ENCODE peak calls at places on chromosomes 12 and 14, in nine cellular contexts. V, O, P, M, T, N, G, J and D are unnamed samples.

GRCh38 chr14:37888234-37888633 is 292.8 kb downstream of the TTC6 start:
- DNase-seq in T (no peak), G (no peak), O (no peak), P (no peak), N (no peak), J (no peak), V (no peak), M (no peak), D (no peak)

GRCh38 chr14:99572173-99572999 is 31.6 kb downstream of the CCDC85C start:
- DNase-seq in O (no peak), J (no peak), M (no peak), N (no peak), P (peak; percentile 84), T (no peak), G (no peak), V (no peak), D (no peak)

GRCh38 chr12:93135286-93136239 is 206.5 kb upstream of the EEA1 start:
- DNase-seq in O (no peak), P (no peak), M (no peak), J (no peak), V (no peak), G (no peak), T (no peak), N (peak; percentile 91), D (no peak)

GRCh38 chr12:116698131-116698495 is 39.8 kb downstream of the SPRING1 start:
- DNase-seq in M (no peak), G (no peak), T (no peak), P (no peak), N (no peak), O (no peak), J (no peak), V (no peak), D (no peak)

GRCh38 chr12:114412825-114413749 is 7.1 kb upstream of the TBX5 start:
- DNase-seq in N (no peak), M (no peak), J (no peak), V (no peak), P (no peak), O (peak; percentile 48), G (no peak), T (no peak), D (no peak)

GRCh38 chr14:77436042-77436441 is 12.7 kb upstream of the NOXRED1 start:
- DNase-seq in P (no peak), O (no peak), G (no peak), J (no peak), V (no peak), N (no peak), T (no peak), M (no peak), D (no peak)

GRCh38 chr14:98886982-98887381 is 385.0 kb downstream of the BCL11B start:
- DNase-seq in V (no peak), N (no peak), G (no peak), J (no peak), T (no peak), M (no peak), P (no peak), O (no peak), D (no peak)

GRCh38 chr12:54431911-54432814 is 13.1 kb upstream of the ITGA5 start:
- DNase-seq in O (peak; percentile 83), J (no peak), P (peak; percentile 89), V (no peak), G (no peak), N (no peak), M (peak; percentile 45), T (no peak), D (peak; percentile 51)

GRCh38 chr12:41174602-41175001 is 13.5 kb upstream of the PDZRN4 start:
- DNase-seq in N (no peak), V (no peak), T (no peak), O (no peak), J (no peak), M (no peak), P (no peak), G (no peak), D (no peak)

GRCh38 chr12:124804011-124804621 is 59.5 kb downstream of the SCARB1 start:
- DNase-seq in P (peak; percentile 85), G (no peak), V (no peak), J (peak; percentile 57), M (peak; percentile 65), O (peak; percentile 51), N (peak; percentile 63), T (no peak), D (peak; percentile 82)

GRCh38 chr14:84961637-84962036 is 568.3 kb upstream of the FLRT2 start:
- DNase-seq in G (no peak), O (no peak), T (no peak), P (no peak), N (no peak), V (no peak), M (no peak), J (no peak), D (no peak)

GRCh38 chr12:69272511-69272910 is 33.1 kb downstream of the CPSF6 start:
- DNase-seq in O (no peak), J (no peak), P (no peak), G (no peak), T (no peak), N (no peak), V (no peak), M (no peak), D (no peak)

GRCh38 chr12:42584539-42585174 is 4.9 kb downstream of the PRICKLE1 start:
- DNase-seq in J (no peak), P (no peak), T (no peak), N (no peak), V (no peak), G (no peak), O (no peak), M (no peak), D (no peak)

GRCh38 chr14:106268013-106268727 is 741.8 kb downstream of the TMEM121 start:
- DNase-seq in T (no peak), J (no peak), P (peak; percentile 17), V (no peak), O (no peak), G (no peak), M (peak; percentile 49), N (no peak), D (no peak)

GRCh38 chr14:102795060-102795925 is 18.0 kb downstream of the TRAF3 start:
- DNase-seq in T (no peak), M (peak; percentile 86), P (no peak), V (no peak), O (no peak), J (no peak), N (peak; percentile 82), G (no peak), D (peak; percentile 64)

GRCh38 chr12:52183544-52183910 is 8.3 kb downstream of the KRT80 start:
- DNase-seq in J (no peak), O (no peak), G (no peak), P (no peak), M (no peak), V (no peak), T (no peak), N (no peak), D (no peak)

GRCh38 chr12:130177615-130178014 is 15.4 kb downstream of the FZD10 start:
- DNase-seq in M (no peak), P (no peak), J (no peak), N (no peak), V (no peak), T (no peak), O (no peak), G (no peak), D (no peak)

GRCh38 chr12:80187660-80188090 is 88.3 kb downstream of the OTOGL start:
- DNase-seq in G (no peak), P (no peak), O (no peak), N (no peak), T (peak; percentile 40), V (no peak), M (no peak), J (no peak), D (no peak)

GRCh38 chr12:124625867-124626675 is 58.7 kb upstream of the NCOR2 start:
- DNase-seq in J (no peak), P (peak; percentile 71), M (peak; percentile 89), G (peak; percentile 75), N (peak; percentile 16), O (no peak), T (no peak), V (no peak), D (peak; percentile 59)

GRCh38 chr12:31736472-31736871 is 7.7 kb upstream of the AMN1 start:
- DNase-seq in G (no peak), M (no peak), N (no peak), J (no peak), T (no peak), O (no peak), P (no peak), V (no peak), D (no peak)

GRCh38 chr14:22885975-22886374 is 3.0 kb downstream of the REM2 start:
- DNase-seq in N (no peak), G (no peak), J (no peak), V (no peak), P (no peak), T (no peak), M (no peak), O (no peak), D (no peak)
- H3K4me3 ChIP-seq in N (no peak overlapping the region), G (no peak overlapping the region), J (peak overlapping the region; percentile 60), V (peak overlapping the region; percentile 78), P (no peak overlapping the region), T (peak overlapping the region; percentile 36), M (peak overlapping the region; percentile 68), O (peak overlapping the region; percentile 67), D (peak overlapping the region; percentile 74)

DNA sequence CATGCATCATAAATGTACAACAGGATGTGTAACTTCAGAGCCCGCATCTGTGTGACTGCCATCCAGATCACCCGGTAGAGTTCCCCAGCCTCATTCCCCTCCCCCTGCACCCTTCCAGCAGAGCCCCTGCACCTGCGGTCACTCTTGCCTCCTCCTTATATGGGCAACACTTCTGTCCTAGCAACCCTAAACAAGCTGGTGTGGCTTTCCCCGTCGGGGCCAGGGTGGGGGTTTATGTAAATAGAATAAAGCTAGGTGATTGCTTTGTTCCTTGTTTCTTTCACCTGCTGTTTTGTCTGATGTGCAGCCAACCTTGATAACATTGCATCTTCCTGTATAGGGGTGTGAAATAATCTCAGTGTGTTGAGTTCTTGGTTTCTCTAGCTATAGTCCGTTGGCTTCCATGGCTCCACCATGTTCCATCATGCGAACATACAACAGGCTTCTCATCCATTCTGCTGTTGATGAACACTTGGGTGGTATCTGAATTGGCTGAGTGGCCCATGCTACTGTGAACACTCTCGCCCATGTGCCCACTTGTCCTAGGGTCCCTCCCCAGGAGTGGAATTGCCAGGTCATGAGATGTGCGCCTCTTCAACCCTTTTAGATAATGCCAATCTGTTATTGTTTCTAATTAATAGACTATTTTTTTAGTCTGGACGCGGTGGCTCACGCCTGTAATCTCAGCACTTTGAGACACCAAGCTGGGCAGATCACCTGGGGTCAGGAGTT is 102.2 kb downstream of the KIF26A start:
- DNase-seq in V (no peak), P (no peak), M (peak; percentile 12), T (no peak), N (no peak), G (no peak), O (peak; percentile 42), J (no peak), D (no peak)
- TF ChIP-seq POLR2AphosphoS5 in V (no peak), P (no peak), M (no peak), T (no peak), N (no peak), G (no peak), O (no peak), J (no peak), D (no peak)

GRCh38 chr14:100669011-100669412 is 57.7 kb upstream of the DLK1 start:
- DNase-seq in N (no peak), T (no peak), P (no peak), O (no peak), J (no peak), G (no peak), V (no peak), M (no peak), D (no peak)
- H3K4me3 ChIP-seq in N (no peak overlapping the region), T (no peak overlapping the region), P (no peak overlapping the region), O (no peak overlapping the region), J (no peak overlapping the region), G (no peak overlapping the region), V (no peak overlapping the region), M (no peak overlapping the region), D (no peak overlapping the region)

GRCh38 chr14:93219103-93219726 is 12.2 kb downstream of the UBR7 start:
- DNase-seq in P (no peak), J (peak; percentile 51), N (peak; percentile 67), V (no peak), T (no peak), O (peak; percentile 88), M (peak; percentile 58), G (no peak), D (no peak)
- TF ChIP-seq POLR2AphosphoS5 in P (no peak), J (no peak), N (no peak), V (no peak), T (no peak), O (no peak), M (no peak), G (no peak), D (no peak)